ENCODE peak calls at places on chromosomes 7 and 10, in six cellular contexts. One of them, this sample, is unnamed.

GRCh38 chr10:58608356-58608755 is 95.7 kb downstream of the BICC1 start:
- DNase-seq in tibial nerve: no peak
- DNase-seq in ascending aorta: no peak
- DNase-seq in lung: no peak
- DNase-seq in CD8-positive, alpha-beta memory T cell: no peak
- DNase-seq in fibroblast of lung: peak; percentile 56
- DNase-seq in this sample: no peak

GRCh38 chr7:28269700-28270361 is 89.2 kb upstream of the JAZF1 start:
- DNase-seq in tibial nerve: no peak
- DNase-seq in ascending aorta: no peak
- DNase-seq in lung: no peak
- DNase-seq in CD8-positive, alpha-beta memory T cell: no peak
- DNase-seq in fibroblast of lung: no peak
- DNase-seq in this sample: no peak

GRCh38 chr7:36312064-36312914 is 77.4 kb upstream of the ANLN start:
- DNase-seq in tibial nerve: no peak
- DNase-seq in ascending aorta: no peak
- DNase-seq in lung: peak; percentile 58
- DNase-seq in CD8-positive, alpha-beta memory T cell: peak; percentile 20
- DNase-seq in fibroblast of lung: no peak
- DNase-seq in this sample: peak; percentile 69

GRCh38 chr10:14751576-14752330 is 22.9 kb downstream of the FAM107B start:
- DNase-seq in tibial nerve: peak; percentile 44
- DNase-seq in ascending aorta: peak; percentile 79
- DNase-seq in lung: peak; percentile 44
- DNase-seq in CD8-positive, alpha-beta memory T cell: no peak
- DNase-seq in fibroblast of lung: no peak
- DNase-seq in this sample: peak; percentile 32

GRCh38 chr7:17130281-17131059 is 168.0 kb upstream of the AHR start:
- DNase-seq in tibial nerve: no peak
- DNase-seq in ascending aorta: no peak
- DNase-seq in lung: no peak
- DNase-seq in CD8-positive, alpha-beta memory T cell: no peak
- DNase-seq in fibroblast of lung: peak; percentile 85
- DNase-seq in this sample: no peak

GRCh38 chr10:11195017-11195586 is 177.4 kb downstream of the CELF2 start:
- DNase-seq in tibial nerve: no peak
- DNase-seq in ascending aorta: no peak
- DNase-seq in lung: no peak
- DNase-seq in CD8-positive, alpha-beta memory T cell: no peak
- DNase-seq in fibroblast of lung: no peak
- DNase-seq in this sample: no peak

GRCh38 chr10:125120046-125120710 is 40.2 kb downstream of the CTBP2 start:
- DNase-seq in tibial nerve: no peak
- DNase-seq in ascending aorta: no peak
- DNase-seq in lung: no peak
- DNase-seq in CD8-positive, alpha-beta memory T cell: no peak
- DNase-seq in fibroblast of lung: peak; percentile 39
- DNase-seq in this sample: no peak

GRCh38 chr10:77004917-77005564 is 632.6 kb downstream of the KCNMA1 start:
- DNase-seq in tibial nerve: no peak
- DNase-seq in ascending aorta: no peak
- DNase-seq in lung: peak; percentile 30
- DNase-seq in CD8-positive, alpha-beta memory T cell: no peak
- DNase-seq in fibroblast of lung: peak; percentile 52
- DNase-seq in this sample: peak; percentile 33

GRCh38 chr7:41045556-41046123 is 657.2 kb downstream of the INHBA start:
- DNase-seq in tibial nerve: no peak
- DNase-seq in ascending aorta: no peak
- DNase-seq in lung: peak; percentile 63
- DNase-seq in CD8-positive, alpha-beta memory T cell: no peak
- DNase-seq in fibroblast of lung: no peak
- DNase-seq in this sample: peak; percentile 46

GRCh38 chr7:25868509-25868908 is 283.5 kb upstream of the NFE2L3 start:
- DNase-seq in tibial nerve: no peak
- DNase-seq in ascending aorta: no peak
- DNase-seq in lung: no peak
- DNase-seq in CD8-positive, alpha-beta memory T cell: no peak
- DNase-seq in fibroblast of lung: no peak
- DNase-seq in this sample: no peak
- H3K27me3 ChIP-seq in tibial nerve: peaks cover 6% of the 10 kb centered on the region
- H3K27me3 ChIP-seq in ascending aorta: peaks cover 19% of the 10 kb centered on the region
- H3K27me3 ChIP-seq in lung: peaks cover 11% of the 10 kb centered on the region
- H3K27me3 ChIP-seq in CD8-positive, alpha-beta memory T cell: peaks cover 49% of the 10 kb centered on the region
- H3K27me3 ChIP-seq in fibroblast of lung: peaks cover 24% of the 10 kb centered on the region
- H3K27me3 ChIP-seq in this sample: peaks cover 51% of the 10 kb centered on the region

GRCh38 chr10:34001087-34001580 is 666.7 kb upstream of the NRP1 start:
- DNase-seq in tibial nerve: no peak
- DNase-seq in ascending aorta: no peak
- DNase-seq in lung: no peak
- DNase-seq in CD8-positive, alpha-beta memory T cell: no peak
- DNase-seq in fibroblast of lung: peak; percentile 15
- DNase-seq in this sample: no peak
- H3K4me1 ChIP-seq in tibial nerve: no peaks in the 10 kb centered on the region
- H3K4me1 ChIP-seq in ascending aorta: no peaks in the 10 kb centered on the region
- H3K4me1 ChIP-seq in lung: peaks cover 2% of the 10 kb centered on the region
- H3K4me1 ChIP-seq in CD8-positive, alpha-beta memory T cell: no peaks in the 10 kb centered on the region
- H3K4me1 ChIP-seq in fibroblast of lung: no peaks in the 10 kb centered on the region
- H3K4me1 ChIP-seq in this sample: no peaks in the 10 kb centered on the region

GRCh38 chr7:151117041-151117440 is 30.8 kb downstream of the AGAP3 start:
- DNase-seq in tibial nerve: no peak
- DNase-seq in ascending aorta: no peak
- DNase-seq in lung: no peak
- DNase-seq in CD8-positive, alpha-beta memory T cell: no peak
- DNase-seq in fibroblast of lung: no peak
- DNase-seq in this sample: no peak
- H3K27me3 ChIP-seq in tibial nerve: no peaks in the 10 kb centered on the region
- H3K27me3 ChIP-seq in ascending aorta: no peaks in the 10 kb centered on the region
- H3K27me3 ChIP-seq in lung: no peaks in the 10 kb centered on the region
- H3K27me3 ChIP-seq in CD8-positive, alpha-beta memory T cell: no peaks in the 10 kb centered on the region
- H3K27me3 ChIP-seq in fibroblast of lung: no peaks in the 10 kb centered on the region
- H3K27me3 ChIP-seq in this sample: no peaks in the 10 kb centered on the region

GRCh38 chr7:74029094-74029785 is 1.3 kb downstream of the ELN start:
- DNase-seq in tibial nerve: no peak
- DNase-seq in ascending aorta: no peak
- DNase-seq in lung: no peak
- DNase-seq in CD8-positive, alpha-beta memory T cell: no peak
- DNase-seq in fibroblast of lung: no peak
- DNase-seq in this sample: no peak

GRCh38 chr7:74031403-74032190 is 3.6 kb downstream of the ELN start:
- DNase-seq in tibial nerve: no peak
- DNase-seq in ascending aorta: no peak
- DNase-seq in lung: no peak
- DNase-seq in CD8-positive, alpha-beta memory T cell: no peak
- DNase-seq in fibroblast of lung: no peak
- DNase-seq in this sample: no peak

GRCh38 chr7:74028321-74028812 is 394 bp downstream of the ELN start:
- DNase-seq in tibial nerve: no peak
- DNase-seq in ascending aorta: no peak
- DNase-seq in lung: no peak
- DNase-seq in CD8-positive, alpha-beta memory T cell: no peak
- DNase-seq in fibroblast of lung: no peak
- DNase-seq in this sample: no peak

GRCh38 chr7:74030861-74031260 is 2.9 kb downstream of the ELN start:
- DNase-seq in tibial nerve: no peak
- DNase-seq in ascending aorta: no peak
- DNase-seq in lung: no peak
- DNase-seq in CD8-positive, alpha-beta memory T cell: no peak
- DNase-seq in fibroblast of lung: no peak
- DNase-seq in this sample: no peak

DNA sequence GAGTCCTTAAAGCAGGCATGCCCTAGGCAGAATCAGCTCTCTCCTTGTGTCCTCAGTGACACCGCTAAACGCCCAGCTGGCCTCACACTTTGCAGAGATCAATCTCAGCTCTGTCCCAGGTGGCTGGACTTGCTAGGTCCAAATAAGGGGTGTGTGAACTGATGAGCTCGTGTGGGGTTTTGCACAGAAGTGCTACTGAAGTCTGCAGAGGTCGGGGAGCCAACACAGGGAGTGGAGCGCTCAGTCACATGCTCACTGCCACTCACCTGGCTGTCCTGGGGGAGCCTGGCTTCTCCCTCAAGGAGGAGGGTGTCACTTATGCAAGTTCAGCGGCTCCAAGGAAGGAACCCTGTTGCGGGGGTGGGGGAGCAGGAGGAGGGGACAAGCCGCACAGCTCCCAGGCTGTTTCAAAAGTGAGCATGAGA is 2.0 kb downstream of the ELN start:
- DNase-seq in tibial nerve: no peak
- DNase-seq in ascending aorta: no peak
- DNase-seq in lung: no peak
- DNase-seq in CD8-positive, alpha-beta memory T cell: no peak
- DNase-seq in fibroblast of lung: no peak
- DNase-seq in this sample: no peak
- H3K4me1 ChIP-seq in tibial nerve: peaks cover 49% of the 10 kb centered on the region
- H3K4me1 ChIP-seq in ascending aorta: peaks cover 52% of the 10 kb centered on the region
- H3K4me1 ChIP-seq in lung: peaks cover 12% of the 10 kb centered on the region
- H3K4me1 ChIP-seq in CD8-positive, alpha-beta memory T cell: peaks cover 4% of the 10 kb centered on the region
- H3K4me1 ChIP-seq in fibroblast of lung: peaks cover 36% of the 10 kb centered on the region
- H3K4me1 ChIP-seq in this sample: no peaks in the 10 kb centered on the region